ENCODE peak calls at places on chromosomes 16 and 17, in nine cellular contexts. S is ureter; W is T-helper 1 cell; R is heart left ventricle; H is central memory CD8-positive, alpha-beta T cell; G is NCI-H82; Y is NCI-H1105; B is NCI-H345; E is retina. V is an unnamed sample.

GRCh38 chr16:71537643-71538042 is 11.4 kb downstream of the CHST4 start:
- DNase-seq in S (peak), W (no peak), R (no peak), H (no peak), G (peak), Y (no peak), B (peak), E (peak), V (no peak)

GRCh38 chr17:31571124-31571892 is 179.8 kb downstream of the RAB11FIP4 start:
- DNase-seq in S (peak), W (no peak), R (peak), H (no peak), G (no peak), Y (no peak), B (no peak), E (no peak), V (no peak)

GRCh38 chr17:70355185-70355584 is 185.9 kb downstream of the KCNJ2 start:
- DNase-seq in S (no peak), W (no peak), R (no peak), H (no peak), G (no peak), Y (no peak), B (no peak), E (no peak), V (no peak)

GRCh38 chr16:20167323-20167722 is 93.6 kb upstream of the GPR139 start:
- DNase-seq in S (no peak), W (no peak), R (no peak), H (no peak), G (no peak), Y (no peak), B (no peak), E (no peak), V (no peak)

GRCh38 chr16:73192227-73192894 is 144.4 kb upstream of the ZFHX3 start:
- DNase-seq in S (no peak), W (no peak), R (no peak), H (no peak), G (no peak), Y (no peak), B (no peak), E (no peak), V (no peak)

GRCh38 chr16:22372882-22373661 is 1.3 kb downstream of the CDR2 start:
- DNase-seq in S (no peak), W (no peak), R (no peak), H (no peak), G (peak), Y (no peak), B (no peak), E (no peak), V (no peak)

GRCh38 chr16:85366031-85366763 is 246.9 kb upstream of the GSE1 start:
- DNase-seq in S (no peak), W (no peak), R (no peak), H (no peak), G (no peak), Y (peak), B (peak), E (no peak), V (peak)

GRCh38 chr16:75792781-75793180 is 66.5 kb upstream of the CPHXL start:
- DNase-seq in S (no peak), W (no peak), R (no peak), H (no peak), G (no peak), Y (no peak), B (no peak), E (peak), V (no peak)

GRCh38 chr16:15955425-15955824 is 6.0 kb downstream of the ABCC1 start:
- DNase-seq in S (no peak), W (no peak), R (no peak), H (no peak), G (no peak), Y (no peak), B (no peak), E (no peak), V (no peak)

GRCh38 chr16:17757808-17758207 is 287.0 kb upstream of the XYLT1 start:
- DNase-seq in S (no peak), W (no peak), R (no peak), H (no peak), G (no peak), Y (no peak), B (no peak), E (no peak), V (no peak)

GRCh38 chr16:14377326-14377725 is 252.7 kb downstream of the PARN start:
- DNase-seq in S (no peak), W (no peak), R (no peak), H (no peak), G (no peak), Y (no peak), B (no peak), E (no peak), V (no peak)

V was measured in DMS79 treated with DMSO at 0.1 percent for 48 hours.